ENCODE peak calls at places on chromosomes 7 and 10, in six cellular contexts. One of them, this sample, is unnamed.

GRCh38 chr10:10629512-10629911 is 388.2 kb upstream of the CELF2 start:
- DNase-seq in T1000: no peak
- DNase-seq in esophagus muscularis mucosa: no peak
- DNase-seq in activated naive CD4-positive, alpha-beta T cell treated with anti-CD3 and anti-CD28 coated beads, Interleukin-2, amount 10 ng/mL, durations not matched to agents 7 days and 5 days: no peak
- DNase-seq in NCI-H1092: no peak
- DNase-seq in sigmoid colon: no peak
- DNase-seq in this sample: no peak

GRCh38 chr10:23065549-23065948 is 29.8 kb upstream of the MSRB2 start:
- DNase-seq in T1000: peak; percentile 36
- DNase-seq in esophagus muscularis mucosa: peak; percentile 94
- DNase-seq in activated naive CD4-positive, alpha-beta T cell treated with anti-CD3 and anti-CD28 coated beads, Interleukin-2, amount 10 ng/mL, durations not matched to agents 7 days and 5 days: no peak
- DNase-seq in NCI-H1092: no peak
- DNase-seq in sigmoid colon: peak; percentile 90
- DNase-seq in this sample: peak; percentile 88

GRCh38 chr7:27031289-27032172 is 64.3 kb downstream of the HOXA1 start:
- DNase-seq in T1000: no peak
- DNase-seq in esophagus muscularis mucosa: no peak
- DNase-seq in activated naive CD4-positive, alpha-beta T cell treated with anti-CD3 and anti-CD28 coated beads, Interleukin-2, amount 10 ng/mL, durations not matched to agents 7 days and 5 days: no peak
- DNase-seq in NCI-H1092: no peak
- DNase-seq in sigmoid colon: no peak
- DNase-seq in this sample: no peak

GRCh38 chr7:137754076-137754851 is 92.5 kb downstream of the DGKI start:
- DNase-seq in T1000: no peak
- DNase-seq in esophagus muscularis mucosa: no peak
- DNase-seq in activated naive CD4-positive, alpha-beta T cell treated with anti-CD3 and anti-CD28 coated beads, Interleukin-2, amount 10 ng/mL, durations not matched to agents 7 days and 5 days: no peak
- DNase-seq in NCI-H1092: no peak
- DNase-seq in sigmoid colon: no peak
- DNase-seq in this sample: no peak

GRCh38 chr10:88553116-88553752 is 29.9 kb downstream of the RNLS start:
- DNase-seq in T1000: peak; percentile 11
- DNase-seq in esophagus muscularis mucosa: no peak
- DNase-seq in activated naive CD4-positive, alpha-beta T cell treated with anti-CD3 and anti-CD28 coated beads, Interleukin-2, amount 10 ng/mL, durations not matched to agents 7 days and 5 days: peak; percentile 57
- DNase-seq in NCI-H1092: peak; percentile 11
- DNase-seq in sigmoid colon: peak; percentile 73
- DNase-seq in this sample: no peak

GRCh38 chr7:132249591-132249971 is 326.7 kb downstream of the PLXNA4 start:
- DNase-seq in T1000: no peak
- DNase-seq in esophagus muscularis mucosa: no peak
- DNase-seq in activated naive CD4-positive, alpha-beta T cell treated with anti-CD3 and anti-CD28 coated beads, Interleukin-2, amount 10 ng/mL, durations not matched to agents 7 days and 5 days: no peak
- DNase-seq in NCI-H1092: no peak
- DNase-seq in sigmoid colon: no peak
- DNase-seq in this sample: no peak

GRCh38 chr10:24209946-24210491 is 1.1 kb downstream of the KIAA1217 start:
- DNase-seq in T1000: peak; percentile 13
- DNase-seq in esophagus muscularis mucosa: no peak
- DNase-seq in activated naive CD4-positive, alpha-beta T cell treated with anti-CD3 and anti-CD28 coated beads, Interleukin-2, amount 10 ng/mL, durations not matched to agents 7 days and 5 days: no peak
- DNase-seq in NCI-H1092: no peak
- DNase-seq in sigmoid colon: no peak
- DNase-seq in this sample: no peak

GRCh38 chr7:4951903-4952636 is 6.9 kb downstream of the MMD2 start:
- DNase-seq in T1000: no peak
- DNase-seq in esophagus muscularis mucosa: no peak
- DNase-seq in activated naive CD4-positive, alpha-beta T cell treated with anti-CD3 and anti-CD28 coated beads, Interleukin-2, amount 10 ng/mL, durations not matched to agents 7 days and 5 days: peak; percentile 26
- DNase-seq in NCI-H1092: no peak
- DNase-seq in sigmoid colon: no peak
- DNase-seq in this sample: no peak

GRCh38 chr10:357201-357950 is 222.1 kb downstream of the ZMYND11 start:
- DNase-seq in T1000: no peak
- DNase-seq in esophagus muscularis mucosa: no peak
- DNase-seq in activated naive CD4-positive, alpha-beta T cell treated with anti-CD3 and anti-CD28 coated beads, Interleukin-2, amount 10 ng/mL, durations not matched to agents 7 days and 5 days: no peak
- DNase-seq in NCI-H1092: no peak
- DNase-seq in sigmoid colon: no peak
- DNase-seq in this sample: no peak

GRCh38 chr7:63093481-63093880 is 905.2 kb upstream of the ZNF722 start:
- DNase-seq in T1000: no peak
- DNase-seq in esophagus muscularis mucosa: peak; percentile 75
- DNase-seq in activated naive CD4-positive, alpha-beta T cell treated with anti-CD3 and anti-CD28 coated beads, Interleukin-2, amount 10 ng/mL, durations not matched to agents 7 days and 5 days: no peak
- DNase-seq in NCI-H1092: no peak
- DNase-seq in sigmoid colon: no peak
- DNase-seq in this sample: no peak